ENCODE peak calls at places on chromosome 10, in seven cellular contexts. F is IMR-90, I is trophoblast cell, Q is mesenchymal stem cell, Z is neuronal stem cell, P is H1, J is mesendoderm. K is an unnamed sample. For H3K4me1, the result is how much of the 10 kb centered on the place peaks cover.

GRCh38 chr10:70481105-70481504 is 2.5 kb downstream of the PALD1 start:
- DNase-seq in P (no peak), F (no peak), J (no peak), Q (no peak), I (no peak), Z (no peak), K (no peak)

GRCh38 chr10:89221919-89222318 is 14.8 kb upstream of the CH25H start:
- DNase-seq in Q (no peak), F (no peak), Z (no peak), P (no peak), I (no peak), J (no peak), K (no peak)

GRCh38 chr10:24444337-24444736 is 235.4 kb downstream of the KIAA1217 start:
- DNase-seq in F (peak), Q (peak), P (no peak), I (no peak), J (no peak), Z (no peak), K (no peak)

GRCh38 chr10:83982812-83983211 is 156.5 kb upstream of the GHITM start:
- DNase-seq in P (no peak), J (no peak), Z (no peak), F (no peak), I (no peak), Q (no peak), K (no peak)

GRCh38 chr10:29668628-29669027 is 33.9 kb upstream of the SVIL start:
- DNase-seq in J (no peak), Q (no peak), Z (no peak), F (peak), I (peak), P (no peak), K (no peak)

GRCh38 chr10:32239770-32240169 is 107.2 kb downstream of the EPC1 start:
- DNase-seq in Q (no peak), I (no peak), Z (no peak), P (no peak), J (no peak), F (peak), K (no peak)

GRCh38 chr10:117987242-117987909 is 59.4 kb downstream of the RAB11FIP2 start:
- DNase-seq in I (no peak), Q (no peak), F (peak), J (no peak), Z (no peak), P (no peak), K (no peak)

GRCh38 chr10:88232029-88232895 is 350.9 kb downstream of the RNLS start:
- DNase-seq in Z (no peak), J (no peak), P (no peak), F (no peak), Q (no peak), I (no peak), K (no peak)

GRCh38 chr10:71766717-71767419 is 6.5 kb downstream of the VSIR start:
- DNase-seq in J (peak), P (no peak), F (peak), Z (no peak), I (peak), Q (peak), K (no peak)

GRCh38 chr10:48470893-48471805 is 133.7 kb downstream of the ARHGAP22 start:
- DNase-seq in P (no peak), I (no peak), Q (peak), F (peak), J (no peak), Z (no peak), K (peak)

GRCh38 chr10:75071164-75071489 is 40.3 kb upstream of the SAMD8 start:
- DNase-seq in J (no peak), Q (peak), I (no peak), Z (no peak), F (peak), P (no peak), K (no peak)

GRCh38 chr10:89869180-89869579 is 167.8 kb downstream of the KIF20B start:
- DNase-seq in J (no peak), F (no peak), P (no peak), Q (no peak), I (no peak), Z (no peak), K (no peak)

GRCh38 chr10:1942478-1942877 is 205.2 kb upstream of the ADARB2 start:
- DNase-seq in Z (no peak), P (no peak), J (peak), I (no peak), F (no peak), Q (no peak), K (no peak)

DNA sequence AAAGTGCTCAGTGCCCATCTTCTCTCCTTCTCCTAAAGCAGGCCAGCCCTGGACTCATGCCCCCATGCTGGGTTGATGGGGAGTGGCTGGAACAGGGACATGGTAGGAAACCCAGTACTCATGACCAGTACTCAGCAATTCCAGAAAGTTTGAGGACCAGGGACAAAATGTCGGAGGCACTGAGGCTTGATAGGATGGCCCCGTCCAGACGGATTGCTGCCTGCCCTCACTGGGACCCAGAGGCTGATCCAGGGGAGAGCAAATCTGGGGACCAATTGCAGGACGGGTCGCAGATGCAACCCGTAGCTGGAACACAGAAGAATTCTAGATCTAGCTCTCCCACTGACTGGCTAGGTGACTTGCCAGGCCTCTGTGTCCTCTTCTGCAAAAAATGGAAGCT is 5.1 kb downstream of the ZCCHC24 start:
- DNase-seq in Q (no peak), Z (no peak), I (no peak), F (no peak), J (no peak), P (no peak), K (no peak)
- H3K9ac ChIP-seq in Q (peak), Z (no peak), I (no peak), F (no peak), J (no peak), P (no peak), K (no peak)

DNA sequence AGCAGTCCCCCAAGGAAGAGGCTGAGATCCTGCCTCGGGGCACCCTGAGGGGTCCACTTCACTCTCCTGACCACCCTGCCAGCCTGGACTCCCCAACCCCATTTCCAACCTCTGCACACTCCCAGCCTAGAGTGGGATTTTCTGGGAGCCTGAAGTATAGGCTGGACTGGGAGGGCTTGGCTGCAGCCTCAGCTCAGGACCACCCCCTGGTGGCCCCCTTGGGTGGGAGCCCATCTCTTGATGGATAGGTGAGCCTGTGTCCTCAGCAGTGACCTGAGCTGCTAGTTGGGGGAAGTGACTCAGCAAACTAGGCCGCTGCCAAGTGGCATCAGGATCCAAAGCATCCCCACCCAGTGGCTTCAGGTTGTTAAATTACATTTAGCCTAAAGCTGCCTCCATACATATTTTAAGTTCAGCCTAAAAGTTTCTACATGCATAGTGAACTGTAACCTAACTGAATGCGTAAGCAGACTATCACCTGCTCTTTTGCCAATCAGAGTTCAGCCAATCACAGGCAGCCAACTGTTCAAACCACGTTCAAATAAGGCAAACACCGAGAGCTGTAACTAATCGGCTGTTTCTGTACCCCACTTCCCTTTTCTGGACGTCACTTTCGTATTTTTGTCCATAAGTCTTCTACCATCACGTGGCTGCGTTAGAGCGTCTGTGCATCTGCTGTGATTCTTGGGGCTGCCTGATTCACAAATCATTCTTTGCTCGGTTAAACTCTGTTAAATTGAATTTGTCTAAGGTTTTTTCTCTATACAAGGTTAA is 144.0 kb downstream of the PLPP4 start:
- DNase-seq in P (peak), I (no peak), F (no peak), Z (peak), J (peak), Q (no peak), K (peak)
- H2AK5ac ChIP-seq in P (no peak), I (no peak), F (no peak), Z (peak), J (no peak), Q (no peak), K (no peak)

GRCh38 chr10:124558339-124558685 is 96.7 kb downstream of the LHPP start:
- DNase-seq in F (no peak), I (no peak), Z (no peak), Q (no peak), J (no peak), P (no peak), K (no peak)
- H3K4me1 ChIP-seq in F (under half), I (under half), Z (under half), Q (under half), J (under half), P (under half), K (under half)

GRCh38 chr10:102651455-102652169 is 7.3 kb downstream of the TRIM8 start:
- DNase-seq in P (no peak), F (no peak), Q (no peak), J (no peak), Z (no peak), I (no peak), K (no peak)
- H3K9ac ChIP-seq in P (no peak), F (no peak), Q (peak), J (no peak), Z (no peak), I (no peak), K (no peak)

GRCh38 chr10:78175444-78175843 is 141.8 kb downstream of the RPS24 start:
- DNase-seq in Q (no peak), I (no peak), Z (no peak), P (no peak), F (peak), J (peak), K (no peak)
- H2AK5ac ChIP-seq in Q (no peak), I (no peak), Z (no peak), P (no peak), F (no peak), J (no peak), K (no peak)

GRCh38 chr10:131855396-131855762 is 45.4 kb upstream of the PPP2R2D start:
- DNase-seq in F (no peak), Q (no peak), Z (no peak), J (no peak), I (no peak), P (no peak), K (no peak)
- H3K4me1 ChIP-seq in F (under half), Q (under half), Z (under half), J (under half), I (under half), P (under half), K (under half)

K was measured in H9.